ENCODE peak calls at places on chromosomes 4 and X, in ten cellular contexts. S is AG04450; Z is right atrium auricular region; G is CD4-positive, CD25-positive, alpha-beta regulatory T cell; J is Caco-2; E is heart right ventricle; U is Panc1; O is psoas muscle; A is left ventricle myocardium inferior; B is HCT116. K is an unnamed sample. For H3K9me3 and H3K27me3, the result is how much of the 10 kb centered on the place peaks cover.

GRCh38 chrX:3939967-3940610 is 226.6 kb upstream of the PRKX start:
- DNase-seq in O (no peak), J (no peak), E (no peak), U (no peak), G (peak), Z (no peak), B (peak), A (no peak), S (no peak), K (no peak)

GRCh38 chr4:184732126-184732525 is 1.8 kb downstream of the CENPU start:
- DNase-seq in S (no peak), Z (no peak), B (no peak), U (no peak), A (no peak), E (no peak), J (no peak), G (no peak), O (no peak), K (no peak)

GRCh38 chrX:36431819-36432218 is 512.3 kb downstream of the CFAP47 start:
- DNase-seq in E (no peak), U (no peak), B (no peak), Z (no peak), G (no peak), J (no peak), A (no peak), S (peak), O (no peak), K (no peak)

GRCh38 chr4:8228319-8229250 is 29.5 kb downstream of the SH3TC1 start:
- DNase-seq in A (peak), E (peak), B (no peak), O (peak), J (no peak), U (no peak), S (peak), G (peak), Z (peak), K (peak)

GRCh38 chr4:163731071-163731470 is 236.6 kb downstream of the TMA16 start:
- DNase-seq in G (no peak), O (no peak), A (no peak), B (no peak), S (no peak), Z (no peak), J (no peak), E (no peak), U (no peak), K (no peak)

GRCh38 chr4:156734965-156735895 is 236.4 kb downstream of the PDGFC start:
- DNase-seq in O (no peak), U (no peak), J (no peak), S (no peak), E (no peak), B (no peak), G (no peak), A (no peak), Z (no peak), K (no peak)

GRCh38 chrX:16687514-16687913 is 25.0 kb downstream of the CTPS2 start:
- DNase-seq in Z (no peak), U (no peak), E (no peak), A (no peak), G (no peak), O (no peak), B (no peak), S (no peak), J (no peak), K (no peak)

GRCh38 chr4:74223801-74224200 is 65.9 kb downstream of the MTHFD2L start:
- DNase-seq in B (no peak), A (no peak), Z (no peak), G (no peak), E (no peak), S (no peak), U (no peak), O (no peak), J (no peak), K (peak)

GRCh38 chr4:73573794-73574528 is 46.3 kb downstream of the RASSF6 start:
- DNase-seq in B (peak), U (peak), J (peak), S (peak), Z (peak), A (no peak), E (peak), O (peak), G (peak), K (peak)

GRCh38 chr4:53075162-53075785 is 213.2 kb downstream of the RASL11B start:
- DNase-seq in S (no peak), U (no peak), A (no peak), Z (no peak), J (no peak), E (no peak), O (no peak), G (no peak), B (no peak), K (no peak)

GRCh38 chrX:43526206-43526605 is 129.9 kb upstream of the MAOA start:
- DNase-seq in S (no peak), G (no peak), B (no peak), J (no peak), A (no peak), U (no peak), O (no peak), E (no peak), Z (no peak), K (no peak)

GRCh38 chrX:107728342-107729099 is 47.1 kb downstream of the TSC22D3 start:
- DNase-seq in A (no peak), Z (no peak), O (peak), B (no peak), G (no peak), S (no peak), E (no peak), J (no peak), U (no peak), K (no peak)

GRCh38 chrX:111483140-111483539 is 28.3 kb upstream of the SERTM2 start:
- DNase-seq in B (no peak), A (no peak), U (no peak), O (no peak), E (no peak), G (no peak), Z (no peak), J (no peak), S (no peak), K (no peak)

GRCh38 chr4:69056921-69057562 is 39.2 kb upstream of the UGT2B7 start:
- DNase-seq in O (no peak), Z (no peak), E (no peak), G (no peak), S (no peak), A (no peak), U (no peak), B (no peak), J (no peak), K (no peak)

GRCh38 chr4:151786158-151786495 is 25.3 kb upstream of the GATB start:
- DNase-seq in B (no peak), O (no peak), A (no peak), Z (no peak), S (no peak), G (no peak), E (no peak), U (no peak), J (no peak), K (no peak)

GRCh38 chr4:161929966-161930365 is 233.8 kb downstream of the FSTL5 start:
- DNase-seq in G (no peak), J (no peak), S (no peak), E (no peak), A (no peak), B (no peak), O (no peak), U (no peak), Z (no peak), K (no peak)

GRCh38 chrX:45324941-45325340 is 124.3 kb upstream of the DIPK2B start:
- DNase-seq in E (no peak), Z (no peak), A (no peak), G (no peak), U (no peak), O (no peak), J (no peak), B (no peak), S (no peak), K (no peak)

GRCh38 chrX:49111846-49112245 is 11.7 kb downstream of the GPKOW start:
- DNase-seq in G (no peak), U (no peak), O (no peak), A (no peak), S (no peak), Z (no peak), B (no peak), J (no peak), E (no peak), K (no peak)

GRCh38 chr4:8112036-8112576 is 46.5 kb downstream of the ABLIM2 start:
- DNase-seq in G (no peak), O (peak), E (no peak), U (no peak), J (no peak), A (no peak), Z (no peak), B (no peak), S (no peak), K (no peak)

GRCh38 chrX:105701310-105702052 is 120.9 kb upstream of the NRK start:
- DNase-seq in B (no peak), O (no peak), Z (no peak), J (no peak), G (no peak), A (no peak), E (no peak), S (no peak), U (no peak), K (no peak)

GRCh38 chr4:48173055-48173991 is 39.3 kb upstream of the TXK start:
- DNase-seq in G (no peak), Z (no peak), E (no peak), U (no peak), J (no peak), A (no peak), O (no peak), S (peak), B (peak), K (peak)

GRCh38 chr4:82797048-82797590 is 1.5 kb downstream of the SCD5 start:
- DNase-seq in A (no peak), S (no peak), J (no peak), O (no peak), U (no peak), B (no peak), Z (peak), E (no peak), G (no peak), K (no peak)

GRCh38 chr4:82394896-82395295 is 21.1 kb upstream of the HNRNPD start:
- DNase-seq in A (no peak), E (no peak), S (no peak), J (no peak), Z (no peak), B (no peak), O (no peak), G (no peak), U (no peak), K (no peak)

GRCh38 chr4:65508169-65508568 is 162.1 kb downstream of the EPHA5 start:
- DNase-seq in B (no peak), G (no peak), S (peak), J (no peak), E (no peak), A (no peak), O (no peak), U (no peak), Z (no peak), K (no peak)

GRCh38 chrX:2502668-2503519 is 2.1 kb upstream of the DHRSX start:
- DNase-seq in E (no peak), Z (no peak), O (no peak), A (no peak), G (no peak), U (no peak), B (no peak), S (no peak), J (peak), K (no peak)
- H3K4me3 ChIP-seq in E (no peak), Z (no peak), O (no peak), A (no peak), G (no peak), U (no peak), B (no peak), S (no peak), J (no peak), K (no peak)

DNA sequence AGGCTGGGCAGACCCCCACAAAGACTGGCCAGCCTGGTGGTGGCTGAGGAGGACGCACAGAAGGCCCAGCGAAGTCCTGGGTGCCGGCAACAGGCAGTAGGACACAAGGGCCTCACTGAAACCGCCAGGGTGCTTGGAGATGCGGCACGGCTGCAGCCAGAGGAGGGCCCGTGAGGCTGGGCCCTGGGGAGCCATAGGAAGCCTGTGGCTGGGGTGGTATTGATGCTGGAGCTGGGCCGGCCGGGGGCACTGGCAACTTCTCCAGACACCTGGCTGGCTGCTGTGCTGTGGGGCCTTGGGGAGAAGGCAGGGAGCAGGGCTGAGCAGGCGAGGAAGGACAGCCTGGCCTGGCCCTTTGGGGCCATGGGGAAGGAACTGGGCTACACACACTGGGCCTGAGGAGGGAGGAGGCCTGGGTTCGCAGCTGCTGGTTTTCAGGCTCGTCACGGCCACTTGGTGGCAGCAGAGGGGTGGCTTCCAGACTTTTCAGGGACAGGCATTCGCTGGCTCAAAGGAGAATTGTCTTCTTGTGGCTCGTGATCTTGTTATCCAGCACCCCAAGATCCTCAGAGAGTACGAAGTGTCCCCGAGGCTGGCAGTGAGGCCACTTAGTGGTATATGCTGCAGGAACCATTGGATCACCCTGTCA is 37.2 kb downstream of the ATP2B3 start:
- DNase-seq in E (peak), Z (peak), O (peak), J (peak), S (peak), G (peak), A (peak), B (peak), U (peak), K (peak)
- H3K9me3 ChIP-seq in E (under half), Z (under half), O (under half), J (under half), S (under half), G (under half), A (under half), B (under half), U (under half), K (under half)

GRCh38 chr4:182552948-182553347 is 309.7 kb downstream of the TENM3 start:
- DNase-seq in B (no peak), A (no peak), J (no peak), O (no peak), S (no peak), U (no peak), G (no peak), Z (no peak), E (no peak), K (no peak)

GRCh38 chr4:182560358-182560757 is 317.2 kb downstream of the TENM3 start:
- DNase-seq in U (no peak), O (no peak), E (no peak), J (no peak), G (no peak), S (no peak), Z (no peak), A (no peak), B (no peak), K (no peak)

GRCh38 chr4:182554736-182555135 is 311.5 kb downstream of the TENM3 start:
- DNase-seq in O (no peak), Z (no peak), J (no peak), B (no peak), U (no peak), G (no peak), S (no peak), E (no peak), A (no peak), K (no peak)

GRCh38 chr4:182555997-182556418 is 312.8 kb downstream of the TENM3 start:
- DNase-seq in O (no peak), J (no peak), S (peak), U (no peak), E (no peak), A (no peak), Z (no peak), B (no peak), G (no peak), K (no peak)

DNA sequence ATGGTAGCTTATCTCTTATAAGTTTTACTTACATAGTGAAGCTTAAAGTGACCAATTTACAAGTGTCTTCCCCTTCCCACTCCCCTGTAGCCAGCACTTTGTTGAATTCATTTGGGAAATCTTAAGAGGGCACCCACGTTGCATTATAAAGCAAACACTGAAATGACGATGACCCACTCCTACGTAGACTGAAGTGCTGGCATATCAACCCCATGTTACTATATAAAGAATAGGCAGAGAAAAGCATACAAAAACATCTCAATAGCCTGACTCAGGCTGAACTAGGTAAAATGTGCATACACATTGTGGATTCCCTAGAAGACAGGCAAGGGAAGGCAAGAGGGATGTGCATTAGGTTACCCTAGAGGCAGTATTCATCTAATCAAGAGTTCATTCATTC is 313.4 kb downstream of the TENM3 start:
- DNase-seq in Z (no peak), G (no peak), J (no peak), E (no peak), B (no peak), U (no peak), S (peak), O (no peak), A (no peak), K (no peak)
- H3K27me3 ChIP-seq in Z (under half), G (under half), J (under half), E (under half), B (half or more), U (under half), S (under half), O (under half), A (under half), K (under half)

DNA sequence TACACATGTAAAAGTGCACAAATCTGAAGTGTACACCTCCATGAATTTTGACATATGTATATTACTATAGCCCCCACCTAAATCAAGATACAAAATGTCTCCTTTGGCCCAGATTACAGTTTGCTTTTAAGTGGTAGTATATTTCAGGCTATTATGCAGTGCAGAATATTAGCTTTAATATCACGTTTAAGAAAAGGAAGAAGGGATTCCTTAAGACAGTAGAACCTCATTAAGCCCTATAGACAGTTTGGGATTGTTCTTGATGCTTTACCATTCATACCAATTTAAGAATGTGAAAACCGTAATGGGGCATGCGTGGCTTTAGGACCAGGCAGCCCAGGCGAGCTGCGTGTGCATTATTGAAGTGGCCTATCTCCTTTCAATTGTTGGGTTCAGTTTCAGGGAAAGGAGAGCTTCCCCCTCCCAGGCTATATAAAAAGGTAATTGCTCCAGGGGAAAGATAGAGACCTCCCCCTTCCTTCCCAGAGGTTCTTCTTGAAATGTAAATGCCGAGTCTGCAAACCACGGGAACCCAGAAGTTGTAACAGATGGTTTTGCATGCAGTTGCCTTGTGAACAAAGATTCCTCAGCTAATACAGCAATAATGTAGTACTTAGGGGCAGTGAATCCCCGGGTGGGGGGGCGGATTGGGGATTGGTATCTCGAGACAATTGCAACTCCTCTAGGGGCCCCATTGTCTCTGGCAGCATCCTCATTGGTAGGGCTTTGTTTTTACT is 106.1 kb downstream of the UCHL1 start:
- DNase-seq in O (no peak), A (no peak), Z (no peak), S (no peak), G (no peak), J (no peak), E (no peak), B (no peak), U (no peak), K (peak)
- H3K4me3 ChIP-seq in O (peak), A (peak), Z (peak), S (no peak), G (no peak), J (no peak), E (peak), B (no peak), U (no peak), K (peak)

GRCh38 chr4:176357359-176358082 is 37.8 kb downstream of the SPCS3 start:
- DNase-seq in U (no peak), B (no peak), G (no peak), Z (no peak), A (no peak), E (no peak), O (no peak), J (no peak), S (no peak), K (no peak)

GRCh38 chr4:176358083-176358469 is 38.3 kb downstream of the SPCS3 start:
- DNase-seq in U (no peak), A (no peak), S (no peak), Z (no peak), E (no peak), J (no peak), B (no peak), O (no peak), G (no peak), K (no peak)

GRCh38 chr4:176359590-176359989 is 39.8 kb downstream of the SPCS3 start:
- DNase-seq in B (no peak), G (no peak), Z (no peak), A (no peak), U (no peak), E (no peak), O (no peak), J (no peak), S (peak), K (no peak)

GRCh38 chr4:176350671-176351070 is 30.9 kb downstream of the SPCS3 start:
- DNase-seq in G (no peak), A (no peak), S (no peak), O (no peak), U (no peak), B (no peak), J (no peak), E (no peak), Z (no peak), K (no peak)

DNA sequence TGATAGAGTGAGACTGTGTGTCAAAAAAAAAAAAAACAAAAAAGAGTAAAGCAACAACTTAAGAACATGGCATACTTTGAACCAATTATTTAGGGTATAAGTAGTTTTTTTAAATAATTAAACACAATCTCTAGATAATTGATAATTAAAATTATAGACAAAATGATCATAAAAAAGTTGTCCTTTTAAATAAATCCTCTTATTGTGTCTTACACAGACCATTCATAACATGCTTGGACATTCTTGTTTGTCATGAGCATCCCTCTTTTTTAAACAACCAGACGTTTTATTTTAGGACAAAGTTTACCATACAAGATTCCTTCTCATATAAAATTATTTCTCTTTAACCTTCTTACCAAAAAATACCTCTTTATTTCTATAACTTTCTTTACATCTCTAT is 35.1 kb downstream of the SPCS3 start:
- DNase-seq in O (no peak), U (no peak), B (no peak), S (no peak), E (no peak), A (no peak), G (no peak), Z (no peak), J (no peak), K (no peak)
- H3K9me3 ChIP-seq in O (under half), U (under half), B (under half), S (under half), E (under half), A (under half), G (under half), Z (under half), J (under half), K (under half)

K was measured in MG63.